ENCODE peak calls at places on chromosomes 4 and X, in four cellular contexts. W is K562, X is GM12878, C is SK-N-SH. L is an unnamed sample.

GRCh38 chr4:185110375-185110823 is 32.7 kb upstream of the SLC25A4 start:
- DNase-seq in W (no peak), X (no peak), C (no peak), L (no peak)

GRCh38 chrX:13899607-13900006 is 82.7 kb upstream of the GPM6B start:
- DNase-seq in W (no peak), C (no peak), X (no peak), L (no peak)

GRCh38 chrX:41559662-41560061 is 112.5 kb downstream of the NYX start:
- DNase-seq in W (peak; percentile 29), X (no peak), C (no peak), L (no peak)

GRCh38 chr4:156347412-156348075 is 393.9 kb upstream of the CTSO start:
- DNase-seq in W (no peak), X (no peak), C (no peak), L (no peak)

GRCh38 chrX:113019958-113020357 is 179.3 kb upstream of the AMOT start:
- DNase-seq in X (no peak), C (no peak), W (no peak), L (no peak)

GRCh38 chr4:88166608-88167007 is 8.2 kb upstream of the ABCG2 start:
- DNase-seq in X (no peak), C (no peak), W (no peak), L (no peak)

GRCh38 chrX:15947648-15948317 is 93.2 kb upstream of the AP1S2 start:
- DNase-seq in W (peak; percentile 34), X (no peak), C (no peak), L (no peak)

GRCh38 chr4:137739391-137739790 is 207.1 kb upstream of the PCDH18 start:
- DNase-seq in W (no peak), X (no peak), C (no peak), L (no peak)

GRCh38 chrX:22220941-22221340 is 51.8 kb upstream of the CBLL2 start:
- DNase-seq in X (no peak), C (no peak), W (no peak), L (no peak)

GRCh38 chr4:143482753-143483362 is 30.6 kb upstream of the SMARCA5 start:
- DNase-seq in W (peak; percentile 33), C (peak; percentile 25), X (no peak), L (no peak)

GRCh38 chrX:25278341-25278740 is 262.6 kb upstream of the ARX start:
- DNase-seq in C (no peak), X (no peak), W (no peak), L (no peak)

GRCh38 chr4:8071741-8072140 is 86.9 kb downstream of the ABLIM2 start:
- DNase-seq in W (no peak), X (no peak), C (no peak), L (no peak)

GRCh38 chr4:47837582-47838294 is at the start of gene CORIN:
- DNase-seq in C (no peak), X (no peak), W (no peak), L (no peak)

GRCh38 chr4:1097553-1097952 is 15.8 kb downstream of the RNF212 start:
- DNase-seq in W (no peak), C (no peak), X (no peak), L (no peak)

GRCh38 chr4:78074747-78075146 is 17.6 kb downstream of the FRAS1 start:
- DNase-seq in X (no peak), W (no peak), C (no peak), L (no peak)

GRCh38 chr4:7004331-7004730 is 38.8 kb upstream of the TADA2B start:
- DNase-seq in C (no peak), W (no peak), X (no peak), L (no peak)

GRCh38 chr4:140240237-140240636 is 86.3 kb upstream of the MAML3 start:
- DNase-seq in X (no peak), C (no peak), W (no peak), L (no peak)

GRCh38 chrX:104568304-104568915 is 2.4 kb downstream of the IL1RAPL2 start:
- DNase-seq in C (peak; percentile 1), X (no peak), W (no peak), L (no peak)

GRCh38 chr4:41122309-41122708 is 92.0 kb downstream of the APBB2 start:
- DNase-seq in W (no peak), C (no peak), X (no peak), L (no peak)

GRCh38 chr4:19936471-19936870 is 315.2 kb upstream of the SLIT2 start:
- DNase-seq in X (no peak), C (no peak), W (no peak), L (no peak)

GRCh38 chr4:88240297-88240714 is 44.1 kb downstream of the PPM1K start:
- DNase-seq in W (no peak), X (no peak), C (no peak), L (no peak)

GRCh38 chrX:23784487-23785301 is 1.7 kb downstream of the SAT1 start:
- DNase-seq in X (no peak), W (peak; percentile 57), C (no peak), L (no peak)

GRCh38 chr4:185597532-185598188 is 62.4 kb upstream of the PDLIM3 start:
- DNase-seq in C (peak; percentile 73), X (peak; percentile 33), W (peak; percentile 65), L (peak; percentile 30)

GRCh38 chrX:48035891-48036290 is 29.1 kb downstream of the SPACA5 start:
- DNase-seq in C (no peak), W (no peak), X (no peak), L (no peak)

GRCh38 chr4:111027526-111027925 is 404.6 kb upstream of the PITX2 start:
- DNase-seq in X (no peak), C (no peak), W (no peak), L (no peak)

GRCh38 chr4:106628616-106629606 is 260.3 kb upstream of the GIMD1 start:
- DNase-seq in W (no peak), C (no peak), X (no peak), L (no peak)

GRCh38 chrX:347351-348117 is 28.9 kb upstream of the GTPBP6 start:
- DNase-seq in W (no peak), C (no peak), X (no peak), L (no peak)

GRCh38 chr4:3732076-3733028 is 33.8 kb upstream of the ADRA2C start:
- DNase-seq in X (no peak), W (no peak), C (peak; percentile 56), L (no peak)

GRCh38 chr4:94976371-94977011 is 218.7 kb downstream of the BMPR1B start:
- DNase-seq in W (no peak), C (no peak), X (no peak), L (no peak)

GRCh38 chr4:166198921-166199320 is 325.9 kb downstream of the TLL1 start:
- DNase-seq in X (no peak), C (no peak), W (no peak), L (no peak)

GRCh38 chrX:13180807-13181206 is 136.4 kb upstream of the FAM9C start:
- DNase-seq in C (no peak), X (no peak), W (no peak), L (no peak)

GRCh38 chr4:9976781-9977180 is 44.5 kb downstream of the SLC2A9 start:
- DNase-seq in C (no peak), X (no peak), W (no peak), L (no peak)

GRCh38 chrX:3939967-3940610 is 226.6 kb upstream of the PRKX start:
- DNase-seq in C (peak; percentile 38), W (peak; percentile 9), X (no peak), L (no peak)

GRCh38 chr4:38313999-38314561 is 349.9 kb upstream of the KLF3 start:
- DNase-seq in W (peak; percentile 13), X (no peak), C (no peak), L (no peak)

GRCh38 chr4:122151982-122152698 is at the start of gene BLTP1:
- DNase-seq in X (peak; percentile 66), C (peak; percentile 98), W (peak; percentile 93), L (peak; percentile 83)

GRCh38 chr4:122150896-122151295 is 1.2 kb upstream of the BLTP1 start:
- DNase-seq in C (no peak), W (no peak), X (no peak), L (no peak)

GRCh38 chr4:122156819-122157218 is 4.7 kb downstream of the BLTP1 start:
- DNase-seq in C (no peak), X (no peak), W (no peak), L (no peak)

DNA sequence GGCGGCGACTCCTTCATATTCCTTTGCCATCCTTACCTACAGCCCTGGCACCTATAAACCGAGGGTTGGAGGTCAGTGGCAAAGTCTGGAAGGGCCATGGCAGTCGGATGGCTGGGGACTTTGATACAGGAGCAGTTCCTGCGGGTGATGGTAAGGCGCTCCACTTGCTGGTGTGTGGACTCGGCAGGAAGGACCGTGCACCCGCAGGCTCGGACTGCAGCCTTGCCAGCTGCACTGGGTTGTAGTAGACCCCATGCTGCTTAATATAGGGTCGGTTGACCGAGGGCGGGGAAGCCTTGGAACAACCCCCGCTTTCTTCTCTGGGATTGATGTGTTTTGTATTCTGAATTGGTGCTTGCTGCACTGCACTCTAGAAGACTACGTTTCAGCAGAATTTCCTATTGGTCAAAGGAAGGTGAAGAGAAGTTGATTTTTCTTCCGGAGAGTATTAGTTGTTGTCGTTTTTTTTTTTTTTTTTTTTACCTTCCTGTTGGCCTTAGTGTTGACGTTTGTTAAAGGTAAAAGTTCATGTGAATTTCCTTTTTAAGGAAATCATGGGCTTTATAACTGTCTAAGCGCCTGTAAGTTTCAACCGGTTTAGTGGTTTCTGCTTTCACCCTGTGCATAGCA is 683 bp downstream of the BLTP1 start:
- DNase-seq in C (peak; percentile 63), X (no peak), W (peak; percentile 26), L (peak; percentile 24)
- TF ChIP-seq TAF1 in C (no peak), X (no peak), W (no peak), L (no peak)

GRCh38 chr4:113958766-113959540 is 20.5 kb downstream of the ARSJ start:
- DNase-seq in X (no peak), C (no peak), W (no peak), L (no peak)
- TF ChIP-seq POLR2AphosphoS5 in X (no peak), C (peak; percentile 83), W (no peak), L (no peak)

DNA sequence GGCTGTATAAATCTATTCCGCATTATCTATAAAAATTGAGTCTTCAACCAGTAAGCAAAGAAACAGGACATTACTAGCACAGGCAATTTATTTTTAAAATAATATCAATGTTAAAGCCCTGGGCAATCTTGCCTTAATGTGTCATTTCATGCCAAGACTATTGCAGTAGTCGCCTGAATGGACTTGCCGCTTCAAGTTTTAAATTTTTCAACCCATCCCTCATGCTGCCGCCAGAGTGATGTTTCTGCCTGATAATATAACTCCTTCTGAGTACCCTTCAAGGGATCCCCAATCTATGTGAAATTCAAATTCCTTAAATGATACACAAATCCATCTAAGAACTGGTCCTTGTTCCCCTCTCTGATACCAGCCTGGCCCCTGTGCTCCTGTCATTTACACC is 66.9 kb downstream of the PRSS12 start:
- DNase-seq in X (no peak), C (no peak), W (no peak), L (no peak)
- TF ChIP-seq TAF1 in X (no peak), C (no peak), W (no peak), L (no peak)

DNA sequence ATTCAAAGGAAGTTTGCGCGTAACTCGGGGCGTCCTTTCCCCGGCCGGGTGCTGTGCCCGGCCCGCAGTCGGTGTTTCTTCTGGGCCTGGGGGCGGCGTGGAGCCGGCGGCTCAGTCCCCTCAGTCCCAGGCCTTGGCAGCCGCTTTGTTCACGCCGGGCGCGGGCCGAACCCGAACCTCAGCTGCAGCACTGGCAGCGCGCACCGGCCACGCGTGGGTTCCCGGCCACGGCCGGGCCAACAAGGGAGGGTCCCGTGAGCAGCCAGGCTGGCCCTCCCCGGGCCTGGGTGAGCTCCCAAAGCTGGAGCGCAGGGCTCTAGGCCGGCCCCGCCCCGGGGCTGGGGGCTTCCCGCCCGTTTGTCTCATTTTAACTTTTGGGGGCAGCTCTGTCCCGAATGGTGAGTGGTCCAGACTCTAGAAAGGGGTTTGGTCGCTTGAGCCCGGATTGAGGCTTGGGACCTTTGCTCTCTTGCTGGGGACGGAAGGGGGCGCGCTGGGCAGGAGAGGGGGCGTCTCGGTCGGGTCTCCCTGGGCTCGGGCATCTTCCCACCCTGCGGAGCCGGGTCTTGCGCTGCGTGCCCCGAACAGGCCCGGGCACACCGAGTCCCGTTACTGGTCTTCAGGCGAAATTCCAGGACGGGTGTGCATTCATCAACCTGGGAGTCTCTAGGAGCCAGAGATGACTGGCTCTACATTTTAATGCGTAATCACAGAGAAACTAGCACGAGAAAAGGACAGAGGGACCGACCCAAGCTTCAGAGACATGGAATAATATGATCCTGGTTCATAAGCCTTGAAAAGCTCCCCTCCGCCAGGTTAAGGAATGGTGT is 177.1 kb downstream of the CBR4 start:
- DNase-seq in C (peak; percentile 84), X (no peak), W (no peak), L (no peak)
- TF ChIP-seq POLR2AphosphoS5 in C (no peak), X (no peak), W (no peak), L (no peak)